ENCODE peak calls at places on chromosomes 13 and 19, in six cellular contexts. One of them, this sample, is unnamed.

GRCh38 chr13:99310382-99311031 is 3.3 kb upstream of the GPR183 start:
- DNase-seq in SW 1271: no peak
- DNase-seq in AG04450: peak; percentile 74
- DNase-seq in amygdala: no peak
- DNase-seq in GM04503: peak; percentile 65
- DNase-seq in foreskin fibroblast: peak; percentile 69
- DNase-seq in this sample: peak; percentile 70

GRCh38 chr13:113122571-113123225 is at the start of gene F10:
- DNase-seq in SW 1271: no peak
- DNase-seq in foreskin fibroblast: peak; percentile 95
- DNase-seq in amygdala: no peak
- DNase-seq in GM04503: peak; percentile 47
- DNase-seq in AG04450: peak; percentile 39
- DNase-seq in this sample: no peak

GRCh38 chr19:15323496-15324235 is 8.7 kb downstream of the BRD4 start:
- DNase-seq in AG04450: no peak
- DNase-seq in SW 1271: no peak
- DNase-seq in foreskin fibroblast: peak; percentile 79
- DNase-seq in GM04503: no peak
- DNase-seq in amygdala: no peak
- DNase-seq in this sample: no peak

GRCh38 chr13:111626371-111627305 is 306.2 kb downstream of the TEX29 start:
- DNase-seq in AG04450: no peak
- DNase-seq in GM04503: no peak
- DNase-seq in foreskin fibroblast: no peak
- DNase-seq in amygdala: no peak
- DNase-seq in SW 1271: no peak
- DNase-seq in this sample: no peak

GRCh38 chr19:45729774-45730388 is 815 bp downstream of the FBXO46 start:
- DNase-seq in GM04503: no peak
- DNase-seq in SW 1271: no peak
- DNase-seq in foreskin fibroblast: peak; percentile 28
- DNase-seq in amygdala: no peak
- DNase-seq in AG04450: no peak
- DNase-seq in this sample: no peak

GRCh38 chr19:17468302-17469091 is 1.8 kb upstream of the SLC27A1 start:
- DNase-seq in AG04450: no peak
- DNase-seq in amygdala: no peak
- DNase-seq in GM04503: no peak
- DNase-seq in SW 1271: no peak
- DNase-seq in foreskin fibroblast: peak; percentile 70
- DNase-seq in this sample: no peak

GRCh38 chr19:11692127-11692790 is 46.5 kb downstream of the ZNF823 start:
- DNase-seq in AG04450: no peak
- DNase-seq in amygdala: no peak
- DNase-seq in foreskin fibroblast: no peak
- DNase-seq in SW 1271: no peak
- DNase-seq in GM04503: no peak
- DNase-seq in this sample: no peak

GRCh38 chr19:33517922-33518321 is 3.7 kb downstream of the PEPD start:
- DNase-seq in AG04450: no peak
- DNase-seq in GM04503: no peak
- DNase-seq in foreskin fibroblast: no peak
- DNase-seq in amygdala: no peak
- DNase-seq in SW 1271: no peak
- DNase-seq in this sample: no peak

GRCh38 chr13:97121894-97122293 is 100.2 kb upstream of the MBNL2 start:
- DNase-seq in amygdala: no peak
- DNase-seq in foreskin fibroblast: peak; percentile 44
- DNase-seq in SW 1271: no peak
- DNase-seq in AG04450: no peak
- DNase-seq in GM04503: no peak
- DNase-seq in this sample: no peak

GRCh38 chr13:33775339-33776108 is 42.4 kb upstream of the RFC3 start:
- DNase-seq in AG04450: no peak
- DNase-seq in GM04503: no peak
- DNase-seq in SW 1271: no peak
- DNase-seq in foreskin fibroblast: no peak
- DNase-seq in amygdala: no peak
- DNase-seq in this sample: no peak

GRCh38 chr13:79481685-79482052 is 714 bp downstream of the NDFIP2 start:
- DNase-seq in amygdala: no peak
- DNase-seq in AG04450: no peak
- DNase-seq in foreskin fibroblast: no peak
- DNase-seq in SW 1271: no peak
- DNase-seq in GM04503: no peak
- DNase-seq in this sample: no peak

GRCh38 chr19:10424011-10424637 is 3.8 kb downstream of the PDE4A start:
- DNase-seq in amygdala: peak; percentile 11
- DNase-seq in AG04450: no peak
- DNase-seq in GM04503: no peak
- DNase-seq in SW 1271: peak; percentile 70
- DNase-seq in foreskin fibroblast: peak; percentile 86
- DNase-seq in this sample: no peak

GRCh38 chr19:3358919-3359849 is 7.2 kb upstream of the NFIC start:
- DNase-seq in foreskin fibroblast: peak; percentile 83
- DNase-seq in SW 1271: peak; percentile 34
- DNase-seq in amygdala: peak; percentile 14
- DNase-seq in GM04503: no peak
- DNase-seq in AG04450: no peak
- DNase-seq in this sample: no peak

GRCh38 chr13:98050041-98050466 is 92.8 kb upstream of the FARP1 start:
- DNase-seq in amygdala: no peak
- DNase-seq in AG04450: no peak
- DNase-seq in foreskin fibroblast: peak; percentile 35
- DNase-seq in GM04503: no peak
- DNase-seq in SW 1271: peak; percentile 27
- DNase-seq in this sample: no peak

GRCh38 chr13:112822851-112823250 is 133.0 kb downstream of the ATP11A start:
- DNase-seq in AG04450: no peak
- DNase-seq in foreskin fibroblast: no peak
- DNase-seq in SW 1271: no peak
- DNase-seq in GM04503: no peak
- DNase-seq in amygdala: no peak
- DNase-seq in this sample: no peak

GRCh38 chr19:16416574-16416973 is 55.2 kb downstream of the EPS15L1 start:
- DNase-seq in AG04450: no peak
- DNase-seq in amygdala: no peak
- DNase-seq in GM04503: no peak
- DNase-seq in foreskin fibroblast: no peak
- DNase-seq in SW 1271: no peak
- DNase-seq in this sample: no peak

GRCh38 chr19:42450314-42450934 is 7.7 kb upstream of the CXCL17 start:
- DNase-seq in SW 1271: peak; percentile 67
- DNase-seq in amygdala: no peak
- DNase-seq in GM04503: no peak
- DNase-seq in AG04450: peak; percentile 58
- DNase-seq in foreskin fibroblast: peak; percentile 88
- DNase-seq in this sample: peak; percentile 19

GRCh38 chr13:113126265-113127150 is 3.9 kb downstream of the F10 start:
- DNase-seq in SW 1271: no peak
- DNase-seq in GM04503: no peak
- DNase-seq in amygdala: no peak
- DNase-seq in foreskin fibroblast: no peak
- DNase-seq in AG04450: no peak
- DNase-seq in this sample: no peak

GRCh38 chr19:6425732-6426686 is 1.4 kb upstream of the KHSRP start:
- DNase-seq in GM04503: no peak
- DNase-seq in SW 1271: no peak
- DNase-seq in AG04450: no peak
- DNase-seq in amygdala: no peak
- DNase-seq in foreskin fibroblast: no peak
- DNase-seq in this sample: no peak

GRCh38 chr19:55228403-55229031 is at the start of gene TMEM86B:
- DNase-seq in AG04450: no peak
- DNase-seq in foreskin fibroblast: no peak
- DNase-seq in SW 1271: no peak
- DNase-seq in amygdala: no peak
- DNase-seq in GM04503: no peak
- DNase-seq in this sample: no peak

GRCh38 chr19:48635263-48635965 is 1.8 kb downstream of the DBP start:
- DNase-seq in GM04503: no peak
- DNase-seq in amygdala: no peak
- DNase-seq in SW 1271: peak; percentile 42
- DNase-seq in AG04450: no peak
- DNase-seq in foreskin fibroblast: peak; percentile 72
- DNase-seq in this sample: no peak

GRCh38 chr19:15091918-15092753 is 10.1 kb downstream of the OR1I1 start:
- DNase-seq in foreskin fibroblast: peak; percentile 76
- DNase-seq in amygdala: no peak
- DNase-seq in AG04450: peak; percentile 39
- DNase-seq in GM04503: no peak
- DNase-seq in SW 1271: peak; percentile 49
- DNase-seq in this sample: no peak

GRCh38 chr13:113917523-113918371 is 53.9 kb upstream of the GAS6 start:
- DNase-seq in foreskin fibroblast: no peak
- DNase-seq in amygdala: no peak
- DNase-seq in AG04450: no peak
- DNase-seq in SW 1271: no peak
- DNase-seq in GM04503: no peak
- DNase-seq in this sample: no peak

GRCh38 chr19:54724142-54724541 is at the start of gene KIR3DL3:
- DNase-seq in AG04450: no peak
- DNase-seq in foreskin fibroblast: no peak
- DNase-seq in amygdala: no peak
- DNase-seq in SW 1271: no peak
- DNase-seq in GM04503: no peak
- DNase-seq in this sample: no peak

GRCh38 chr13:21901772-21902708 is 231.2 kb downstream of the FGF9 start:
- DNase-seq in AG04450: no peak
- DNase-seq in SW 1271: no peak
- DNase-seq in foreskin fibroblast: no peak
- DNase-seq in GM04503: peak; percentile 42
- DNase-seq in amygdala: no peak
- DNase-seq in this sample: no peak

GRCh38 chr19:18470153-18470552 is 32.2 kb upstream of the ISYNA1 start:
- DNase-seq in GM04503: no peak
- DNase-seq in AG04450: no peak
- DNase-seq in foreskin fibroblast: peak; percentile 60
- DNase-seq in amygdala: no peak
- DNase-seq in SW 1271: no peak
- DNase-seq in this sample: no peak

GRCh38 chr19:30790048-30790680 is 418.0 kb downstream of the ZNF536 start:
- DNase-seq in AG04450: no peak
- DNase-seq in foreskin fibroblast: no peak
- DNase-seq in GM04503: no peak
- DNase-seq in amygdala: no peak
- DNase-seq in SW 1271: no peak
- DNase-seq in this sample: no peak

GRCh38 chr13:43648733-43649132 is 138.0 kb downstream of the ENOX1 start:
- DNase-seq in AG04450: no peak
- DNase-seq in GM04503: no peak
- DNase-seq in SW 1271: no peak
- DNase-seq in amygdala: no peak
- DNase-seq in foreskin fibroblast: no peak
- DNase-seq in this sample: no peak